ENCODE peak calls at places on chromosomes 7 and 10, in seven cellular contexts. P is stomach, D is breast epithelium, G is spleen, W is GM12891, F is endothelial cell of umbilical vein, E is suprapubic skin. R is an unnamed sample.

GRCh38 chr7:70420263-70420662 is 711.7 kb upstream of the GALNT17 start:
- DNase-seq in G (no peak), W (no peak), D (no peak), F (no peak), E (no peak), P (no peak), R (no peak)

GRCh38 chr7:158868754-158869410 is 12.5 kb downstream of the DYNC2I1 start:
- DNase-seq in F (no peak), W (no peak), P (no peak), D (no peak), E (no peak), G (no peak), R (no peak)

GRCh38 chr10:784377-784758 is 94.9 kb upstream of the DIP2C start:
- DNase-seq in F (no peak), W (no peak), E (peak; percentile 75), P (peak; percentile 25), G (peak; percentile 66), D (peak; percentile 60), R (no peak)

GRCh38 chr7:128206017-128206746 is 34.9 kb upstream of the LEP start:
- DNase-seq in F (no peak), P (no peak), D (no peak), W (no peak), E (peak; percentile 50), G (no peak), R (no peak)

GRCh38 chr10:22615101-22615500 is 99.3 kb downstream of the PIP4K2A start:
- DNase-seq in G (no peak), F (no peak), W (no peak), E (no peak), D (no peak), P (no peak), R (no peak)

GRCh38 chr10:78260141-78260540 is 226.5 kb downstream of the RPS24 start:
- DNase-seq in E (no peak), W (no peak), F (no peak), G (peak; percentile 28), P (no peak), D (no peak), R (no peak)

GRCh38 chr7:141738592-141739013 is 445 bp downstream of the SSBP1 start:
- DNase-seq in P (no peak), F (no peak), W (no peak), E (no peak), G (no peak), D (no peak), R (no peak)

GRCh38 chr10:88262591-88263234 is 320.4 kb downstream of the RNLS start:
- DNase-seq in F (no peak), D (no peak), P (no peak), E (no peak), W (no peak), G (no peak), R (no peak)

GRCh38 chr7:151010002-151010306 is 14.3 kb downstream of the ATG9B start:
- DNase-seq in G (no peak), F (no peak), D (no peak), W (no peak), P (no peak), E (no peak), R (no peak)

GRCh38 chr7:43791665-43792064 is 33.2 kb downstream of the BLVRA start:
- DNase-seq in E (no peak), D (no peak), G (no peak), F (no peak), W (no peak), P (no peak), R (no peak)
- TF ChIP-seq POLR2AphosphoS5 in E (no peak), D (no peak), G (no peak), F (no peak), W (no peak), P (no peak), R (no peak)

GRCh38 chr10:12177642-12178041 is 18.0 kb downstream of the NUDT5 start:
- DNase-seq in G (no peak), P (no peak), F (no peak), W (no peak), E (no peak), D (no peak), R (no peak)

GRCh38 chr10:12184165-12184564 is 11.5 kb downstream of the NUDT5 start:
- DNase-seq in G (no peak), F (no peak), E (no peak), W (no peak), P (no peak), D (no peak), R (no peak)

GRCh38 chr10:12180221-12180974 is 15.3 kb downstream of the NUDT5 start:
- DNase-seq in E (no peak), W (no peak), G (no peak), P (no peak), D (no peak), F (no peak), R (no peak)

GRCh38 chr10:12179616-12180015 is 16.1 kb downstream of the NUDT5 start:
- DNase-seq in D (no peak), E (no peak), G (no peak), P (no peak), F (no peak), W (no peak), R (no peak)

GRCh38 chr10:12181065-12181775 is 14.5 kb downstream of the NUDT5 start:
- DNase-seq in F (no peak), E (no peak), G (peak; percentile 87), D (no peak), W (no peak), P (peak; percentile 35), R (no peak)
- TF ChIP-seq POLR2A in F (no peak), E (no peak), G (no peak), D (no peak), W (no peak), P (no peak), R (no peak)

GRCh38 chr10:73730153-73730906 is 13.8 kb upstream of the SEC24C start:
- DNase-seq in G (peak; percentile 95), D (peak; percentile 90), E (peak; percentile 97), F (peak; percentile 95), P (peak; percentile 93), W (peak; percentile 56), R (peak; percentile 58)
- TF ChIP-seq POLR2AphosphoS5 in G (peak; percentile 89), D (peak; percentile 55), E (no peak), F (peak; percentile 85), P (peak; percentile 88), W (peak; percentile 95), R (peak; percentile 95)

GRCh38 chr10:95655571-95656290 is 780 bp downstream of the ALDH18A1 start:
- DNase-seq in P (no peak), D (no peak), F (peak; percentile 62), W (no peak), G (no peak), E (peak; percentile 80), R (no peak)
- TF ChIP-seq POLR2A in P (no peak), D (no peak), F (no peak), W (no peak), G (no peak), E (no peak), R (no peak)

R was measured in GM12892.